ENCODE peak calls at places on chromosomes 5 and 9, in seven cellular contexts. U, A, Z, E, V, P and H are unnamed samples.

GRCh38 chr5:132063090-132063911 is 2.8 kb downstream of the IL3 start:
- DNase-seq in P (no peak), U (peak), A (peak), E (peak), V (peak), Z (peak), H (peak)

GRCh38 chr5:104412649-104413240 is 850.2 kb upstream of the NUDT12 start:
- DNase-seq in P (no peak), U (no peak), Z (no peak), V (no peak), E (peak), A (peak), H (no peak)

GRCh38 chr9:89036383-89036782 is 45.1 kb downstream of the S1PR3 start:
- DNase-seq in Z (no peak), E (no peak), U (no peak), V (no peak), A (no peak), P (no peak), H (no peak)

GRCh38 chr5:149439899-149440655 is 61.0 kb upstream of the IL17B start:
- DNase-seq in E (peak), P (peak), Z (no peak), A (no peak), V (no peak), U (no peak), H (no peak)

GRCh38 chr9:136566899-136567298 is 21.1 kb upstream of the NOTCH1 start:
- DNase-seq in P (no peak), U (no peak), A (no peak), Z (peak), E (peak), V (peak), H (peak)

GRCh38 chr5:118115791-118116190 is 872.6 kb downstream of the DTWD2 start:
- DNase-seq in V (no peak), A (no peak), U (no peak), P (no peak), Z (no peak), E (no peak), H (no peak)

GRCh38 chr5:173391031-173391430 is 62.8 kb upstream of the STC2 start:
- DNase-seq in V (no peak), A (no peak), P (no peak), U (no peak), Z (peak), E (no peak), H (peak)

GRCh38 chr9:115604831-115605483 is 487.0 kb upstream of the TNC start:
- DNase-seq in A (no peak), U (no peak), Z (no peak), P (no peak), E (peak), V (no peak), H (no peak)

GRCh38 chr5:16540421-16540820 is 74.8 kb upstream of the ZNF622 start:
- DNase-seq in A (no peak), P (no peak), Z (no peak), U (no peak), E (peak), V (no peak), H (peak)

GRCh38 chr5:2134543-2135299 is 252.0 kb upstream of the IRX4 start:
- DNase-seq in A (no peak), U (no peak), V (no peak), P (no peak), Z (no peak), E (no peak), H (no peak)

GRCh38 chr9:13728121-13728520 is 448.6 kb upstream of the MPDZ start:
- DNase-seq in V (no peak), P (no peak), A (no peak), E (no peak), U (no peak), Z (no peak), H (no peak)

GRCh38 chr5:104016650-104017049 is 454.1 kb upstream of the NUDT12 start:
- DNase-seq in Z (no peak), A (no peak), V (no peak), U (no peak), P (no peak), E (peak), H (no peak)

GRCh38 chr5:171610686-171611085 is 174.9 kb upstream of the SMIM23 start:
- DNase-seq in P (no peak), E (no peak), A (no peak), U (no peak), V (no peak), Z (no peak), H (no peak)

GRCh38 chr9:127336708-127337352 is 60.1 kb upstream of the SLC2A8 start:
- DNase-seq in P (no peak), U (no peak), E (peak), A (no peak), Z (peak), V (peak), H (peak)

GRCh38 chr5:135829681-135830383 is 4.6 kb upstream of the SLC25A48 start:
- DNase-seq in P (no peak), E (peak), A (peak), V (peak), U (peak), Z (peak), H (peak)